ENCODE peak calls at places on chromosomes 13 and 19, in seven cellular contexts. X is HCT116, P is GM23338, J is upper lobe of left lung, A is H1, E is endothelial cell of umbilical vein, I is breast epithelium. F is an unnamed sample.

GRCh38 chr19:47493378-47494210 is 9.6 kb upstream of the KPTN start:
- DNase-seq in X (no peak), P (no peak), J (no peak), A (no peak), E (no peak), I (no peak), F (no peak)

GRCh38 chr19:58544591-58545285 is 874 bp downstream of the TRIM28 start:
- DNase-seq in X (no peak), P (peak; percentile 49), J (no peak), A (no peak), E (peak; percentile 37), I (no peak), F (no peak)

GRCh38 chr19:11461453-11461852 is 19.4 kb downstream of the ELAVL3 start:
- DNase-seq in X (no peak), P (no peak), J (no peak), A (no peak), E (no peak), I (no peak), F (no peak)

GRCh38 chr13:38763446-38764381 is 76.8 kb downstream of the FREM2 start:
- DNase-seq in X (no peak), P (peak; percentile 85), J (no peak), A (peak; percentile 19), E (peak; percentile 22), I (no peak), F (no peak)

GRCh38 chr13:108000998-108001397 is 214.3 kb downstream of the LIG4 start:
- DNase-seq in X (no peak), P (no peak), J (no peak), A (no peak), E (no peak), I (no peak), F (no peak)

GRCh38 chr19:952049-952679 is 26.3 kb downstream of the ARID3A start:
- DNase-seq in X (no peak), P (no peak), J (no peak), A (no peak), E (no peak), I (no peak), F (no peak)

GRCh38 chr13:20891768-20892167 is 10.8 kb downstream of the XPO4 start:
- DNase-seq in X (no peak), P (no peak), J (no peak), A (no peak), E (no peak), I (no peak), F (no peak)

GRCh38 chr13:43307921-43308433 is 284.6 kb downstream of the DNAJC15 start:
- DNase-seq in X (no peak), P (no peak), J (no peak), A (no peak), E (no peak), I (peak; percentile 60), F (peak; percentile 85)

GRCh38 chr19:7013678-7014077 is 7.6 kb downstream of the MBD3L2B start:
- DNase-seq in X (no peak), P (no peak), J (no peak), A (no peak), E (no peak), I (no peak), F (no peak)

GRCh38 chr13:26484196-26484595 is 73.3 kb upstream of the WASF3 start:
- DNase-seq in X (no peak), P (no peak), J (no peak), A (no peak), E (no peak), I (no peak), F (no peak)

GRCh38 chr13:76048675-76049396 is 412.7 kb downstream of the LMO7 start:
- DNase-seq in X (no peak), P (no peak), J (no peak), A (no peak), E (no peak), I (no peak), F (no peak)

GRCh38 chr19:51187395-51188226 is 37.3 kb upstream of the CD33 start:
- DNase-seq in X (no peak), P (no peak), J (no peak), A (no peak), E (no peak), I (no peak), F (no peak)

GRCh38 chr13:46756977-46757376 is 40.0 kb downstream of the ESD start:
- DNase-seq in X (no peak), P (no peak), J (no peak), A (no peak), E (no peak), I (no peak), F (no peak)

GRCh38 chr19:17529239-17530158 is 18.1 kb downstream of the PGLS start:
- DNase-seq in X (no peak), P (no peak), J (no peak), A (no peak), E (no peak), I (no peak), F (no peak)

GRCh38 chr19:1402411-1403070 is 1.2 kb upstream of the GAMT start:
- DNase-seq in X (no peak), P (no peak), J (peak; percentile 79), A (no peak), E (no peak), I (peak; percentile 89), F (peak; percentile 53)

GRCh38 chr13:36986462-36987240 is 12.5 kb downstream of the ALG5 start:
- DNase-seq in X (no peak), P (no peak), J (no peak), A (no peak), E (peak; percentile 52), I (no peak), F (no peak)

GRCh38 chr19:6060600-6061391 is 49.5 kb downstream of the RFX2 start:
- DNase-seq in X (no peak), P (no peak), J (no peak), A (no peak), E (peak; percentile 61), I (peak; percentile 56), F (peak; percentile 57)

GRCh38 chr13:108917581-108917980 is 288.2 kb downstream of the MYO16 start:
- DNase-seq in X (no peak), P (no peak), J (no peak), A (no peak), E (no peak), I (no peak), F (no peak)

GRCh38 chr13:73918691-73919090 is 215.5 kb downstream of the KLF12 start:
- DNase-seq in X (no peak), P (no peak), J (no peak), A (no peak), E (no peak), I (no peak), F (no peak)

DNA sequence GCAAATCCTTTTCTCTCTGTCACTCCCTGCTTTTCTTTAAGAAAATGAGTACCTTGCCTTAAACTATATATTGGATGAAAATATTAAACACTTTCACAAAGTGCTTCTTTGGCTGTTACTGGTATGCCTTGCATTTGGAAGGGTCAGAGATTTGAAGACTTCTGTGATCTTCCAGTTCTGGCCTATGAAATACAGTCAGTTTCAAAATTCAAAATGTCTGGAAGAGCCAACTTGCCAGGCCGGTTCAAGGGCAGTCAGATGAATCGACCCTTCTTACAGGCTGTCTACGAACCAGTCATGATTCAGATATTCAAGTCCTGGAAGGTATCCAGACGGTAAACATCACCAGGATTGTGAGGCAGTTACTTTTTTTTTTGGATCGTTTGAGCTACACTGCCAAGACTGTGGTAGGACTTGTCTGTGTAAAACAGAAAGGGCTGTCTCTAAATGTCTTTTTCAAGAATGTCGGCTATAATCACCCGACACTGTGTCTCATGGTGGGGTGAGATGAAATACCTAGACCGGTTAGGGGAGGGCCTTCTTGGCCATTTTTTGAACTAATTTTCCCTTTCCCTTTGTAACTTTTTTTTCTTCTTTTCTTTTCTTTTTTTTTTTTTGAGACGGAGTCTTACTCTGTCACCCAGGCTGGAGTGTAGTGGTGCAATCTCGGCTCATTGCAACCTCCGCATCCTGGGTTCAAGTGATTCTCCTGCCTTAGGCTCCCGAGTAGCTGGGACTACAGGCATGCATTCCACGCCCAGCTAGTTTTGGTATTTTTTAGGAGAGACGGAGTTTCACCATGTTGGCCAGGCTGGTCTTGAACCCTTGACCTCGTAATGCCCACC is 11.2 kb downstream of the ACTN4 start:
- DNase-seq in X (peak; percentile 83), P (no peak), J (no peak), A (no peak), E (peak; percentile 98), I (peak; percentile 83), F (peak; percentile 91)
- H3K4me1 ChIP-seq in X (peaks cover 93% of the 10 kb centered on the region), P (peaks cover 94% of the 10 kb centered on the region), J (peaks cover 97% of the 10 kb centered on the region), A (peaks cover 37% of the 10 kb centered on the region), E (peaks cover 66% of the 10 kb centered on the region), I (peaks cover 61% of the 10 kb centered on the region), F (peaks cover 27% of the 10 kb centered on the region)

DNA sequence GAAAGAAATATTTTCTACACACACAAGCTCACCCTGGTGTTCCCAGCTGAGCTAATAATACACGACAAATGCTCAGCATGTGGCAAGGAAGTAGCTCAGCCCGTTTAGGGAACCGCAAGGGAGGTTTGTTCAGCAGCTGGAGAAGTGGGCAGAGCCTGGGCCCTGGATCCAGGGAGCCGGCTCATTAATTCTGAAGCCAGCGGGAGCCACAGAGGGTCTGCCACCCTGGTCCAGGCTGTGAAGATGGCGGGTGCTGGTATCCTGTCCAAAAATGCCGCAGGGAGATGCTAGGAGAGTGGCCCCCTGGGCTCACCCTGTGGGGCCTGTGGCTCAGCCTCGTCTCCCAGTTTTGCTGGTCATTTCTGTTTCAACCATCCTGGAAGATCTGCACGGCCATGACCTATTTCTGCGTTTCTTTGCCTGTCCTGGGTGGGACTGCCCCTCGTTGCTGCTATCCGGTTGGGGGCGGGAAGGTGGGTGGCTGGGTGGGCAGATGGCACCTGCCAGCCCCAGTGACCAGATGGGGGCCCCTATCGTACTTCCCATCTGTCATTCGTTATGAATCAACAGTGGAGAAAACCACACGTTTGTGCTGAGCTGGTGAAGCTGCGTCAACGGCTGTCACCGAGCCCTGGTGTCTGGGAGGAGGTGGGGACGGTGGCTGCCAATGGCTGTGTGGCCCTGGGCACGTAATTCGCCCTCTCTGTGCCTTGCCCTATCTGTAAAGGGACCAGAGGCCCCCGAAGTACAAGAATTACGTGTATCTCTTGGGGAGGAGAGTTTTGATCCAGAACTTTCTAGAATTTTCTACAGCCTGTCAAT is 2.7 kb upstream of the GNA15 start:
- DNase-seq in X (no peak), P (no peak), J (peak; percentile 52), A (no peak), E (no peak), I (no peak), F (peak; percentile 53)
- TF ChIP-seq POLR2AphosphoS5 in X (no peak), P (no peak), J (peak; percentile 22), A (no peak), E (no peak), I (no peak), F (peak; percentile 56)

DNA sequence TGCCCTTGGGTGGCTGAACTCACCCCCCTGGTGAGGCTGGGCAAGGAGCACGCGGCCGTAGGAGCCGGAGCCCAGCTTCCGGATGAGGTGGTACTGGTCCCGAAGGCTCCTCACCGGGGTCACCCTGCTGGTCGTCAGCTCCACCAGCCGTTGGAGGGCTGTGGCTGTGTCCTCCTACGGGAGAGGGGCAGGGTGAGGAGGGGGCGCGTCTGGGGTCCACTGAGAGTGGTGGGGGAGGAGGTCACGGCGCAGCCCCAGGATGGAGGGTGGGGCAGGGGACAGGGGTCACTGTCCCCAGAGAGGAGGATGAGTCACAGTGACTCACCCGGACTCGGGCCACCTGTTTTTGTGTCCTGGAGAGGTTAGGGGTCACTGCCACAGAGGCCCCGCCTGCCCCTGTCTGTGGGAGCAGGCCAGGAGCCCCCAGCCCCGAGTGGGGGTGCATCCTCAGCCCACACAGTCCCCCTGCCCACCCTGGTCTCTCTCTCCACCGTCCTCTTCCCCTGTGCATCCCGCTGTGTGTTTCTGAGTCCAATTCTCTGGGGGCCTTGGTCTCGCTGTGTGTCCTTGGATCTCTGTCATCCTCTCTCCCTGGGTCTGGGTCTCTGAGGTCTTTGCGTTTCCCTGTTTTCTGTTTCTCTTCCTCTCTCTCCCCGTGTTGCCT is 435 bp downstream of the SBK3 start:
- DNase-seq in X (no peak), P (no peak), J (no peak), A (no peak), E (no peak), I (no peak), F (no peak)
- H3K4me1 ChIP-seq in X (peaks cover 35% of the 10 kb centered on the region), P (no peaks in the 10 kb centered on the region), J (peaks cover 1% of the 10 kb centered on the region), A (peaks cover 16% of the 10 kb centered on the region), E (peaks cover 28% of the 10 kb centered on the region), I (no peaks in the 10 kb centered on the region), F (no peaks in the 10 kb centered on the region)

GRCh38 chr13:98509271-98510155 is 67.4 kb downstream of the STK24 start:
- DNase-seq in X (peak; percentile 63), P (no peak), J (no peak), A (no peak), E (peak; percentile 95), I (no peak), F (no peak)
- TF ChIP-seq POLR2AphosphoS5 in X (no peak), P (no peak), J (peak; percentile 23), A (no peak), E (peak; percentile 36), I (no peak), F (no peak)